ENCODE peak calls at places on chromosomes 5 and 9, in four cellular contexts. F, C, J and V are unnamed samples.

GRCh38 chr5:137141779-137142178 is 357.3 kb downstream of the SPOCK1 start:
- DNase-seq in F (no peak), C (no peak), J (no peak), V (no peak)

GRCh38 chr5:119274767-119275130 is 81.1 kb upstream of the TNFAIP8 start:
- DNase-seq in F (peak; percentile 18), C (no peak), J (no peak), V (no peak)

GRCh38 chr5:158811921-158812320 is 287.8 kb downstream of the EBF1 start:
- DNase-seq in F (no peak), C (no peak), J (no peak), V (no peak)

GRCh38 chr5:23014817-23015216 is 161.7 kb upstream of the CDH12 start:
- DNase-seq in F (no peak), C (no peak), J (no peak), V (no peak)

GRCh38 chr5:131163315-131164119 is 1.5 kb downstream of the HINT1 start:
- DNase-seq in F (no peak), C (no peak), J (no peak), V (no peak)

GRCh38 chr9:117145811-117146490 is 268.9 kb downstream of the ASTN2 start:
- DNase-seq in F (no peak), C (no peak), J (no peak), V (no peak)

GRCh38 chr5:82387041-82387818 is 109.1 kb upstream of the RPS23 start:
- DNase-seq in F (peak; percentile 77), C (no peak), J (no peak), V (peak; percentile 62)

GRCh38 chr9:94847486-94847885 is 121.0 kb downstream of the AOPEP start:
- DNase-seq in F (no peak), C (no peak), J (no peak), V (no peak)

GRCh38 chr9:90896231-90896630 is 94.6 kb downstream of the SYK start:
- DNase-seq in F (no peak), C (no peak), J (no peak), V (no peak)

GRCh38 chr5:74027732-74028338 is 401.8 kb downstream of the ARHGEF28 start:
- DNase-seq in F (no peak), C (no peak), J (no peak), V (no peak)

GRCh38 chr5:74030371-74030770 is 404.4 kb downstream of the ARHGEF28 start:
- DNase-seq in F (no peak), C (no peak), J (no peak), V (no peak)

GRCh38 chr5:74028976-74029375 is 403.0 kb downstream of the ARHGEF28 start:
- DNase-seq in F (no peak), C (no peak), J (no peak), V (no peak)

GRCh38 chr5:74028406-74028805 is 402.4 kb downstream of the ARHGEF28 start:
- DNase-seq in F (peak; percentile 60), C (no peak), J (no peak), V (no peak)

DNA sequence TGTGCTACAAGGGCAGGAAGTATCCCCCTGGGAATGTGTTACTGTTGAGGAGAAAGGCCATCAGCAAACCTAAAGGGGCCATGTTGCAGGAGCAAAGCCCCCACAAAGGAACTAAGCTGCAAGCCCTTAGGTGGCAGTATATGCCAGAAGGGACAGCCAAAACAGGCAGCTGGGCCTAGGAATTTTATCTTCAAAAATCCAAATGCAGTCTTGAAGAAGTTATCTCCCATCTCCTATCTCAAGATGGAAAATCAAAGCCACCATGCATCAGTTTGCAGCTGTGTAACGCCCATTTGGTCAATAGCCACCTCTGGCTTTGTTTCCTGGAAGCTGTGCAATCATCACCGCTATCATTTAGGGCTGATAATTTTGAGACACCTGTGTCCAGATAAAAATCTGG is 400.3 kb downstream of the ARHGEF28 start:
- DNase-seq in F (no peak), C (no peak), J (no peak), V (no peak)
- TF ChIP-seq CTCF in F (no peak), C (no peak), J (no peak), V (no peak)

GRCh38 chr5:17810734-17811133 is 176.5 kb downstream of the TAF11L14 start:
- DNase-seq in F (no peak), C (no peak), J (no peak), V (no peak)
- TF ChIP-seq CTCF in F (no peak), C (no peak), J (no peak), V (no peak)

GRCh38 chr5:8848997-8849585 is 696.8 kb downstream of the SEMA5A start:
- DNase-seq in F (no peak), C (no peak), J (no peak), V (no peak)
- TF ChIP-seq CTCF in F (no peak), C (no peak), J (no peak), V (no peak)

GRCh38 chr9:87527211-87527916 is 29.7 kb downstream of the DAPK1 start:
- DNase-seq in F (no peak), C (no peak), J (no peak), V (no peak)
- TF ChIP-seq CTCF in F (no peak), C (no peak), J (no peak), V (no peak)

DNA sequence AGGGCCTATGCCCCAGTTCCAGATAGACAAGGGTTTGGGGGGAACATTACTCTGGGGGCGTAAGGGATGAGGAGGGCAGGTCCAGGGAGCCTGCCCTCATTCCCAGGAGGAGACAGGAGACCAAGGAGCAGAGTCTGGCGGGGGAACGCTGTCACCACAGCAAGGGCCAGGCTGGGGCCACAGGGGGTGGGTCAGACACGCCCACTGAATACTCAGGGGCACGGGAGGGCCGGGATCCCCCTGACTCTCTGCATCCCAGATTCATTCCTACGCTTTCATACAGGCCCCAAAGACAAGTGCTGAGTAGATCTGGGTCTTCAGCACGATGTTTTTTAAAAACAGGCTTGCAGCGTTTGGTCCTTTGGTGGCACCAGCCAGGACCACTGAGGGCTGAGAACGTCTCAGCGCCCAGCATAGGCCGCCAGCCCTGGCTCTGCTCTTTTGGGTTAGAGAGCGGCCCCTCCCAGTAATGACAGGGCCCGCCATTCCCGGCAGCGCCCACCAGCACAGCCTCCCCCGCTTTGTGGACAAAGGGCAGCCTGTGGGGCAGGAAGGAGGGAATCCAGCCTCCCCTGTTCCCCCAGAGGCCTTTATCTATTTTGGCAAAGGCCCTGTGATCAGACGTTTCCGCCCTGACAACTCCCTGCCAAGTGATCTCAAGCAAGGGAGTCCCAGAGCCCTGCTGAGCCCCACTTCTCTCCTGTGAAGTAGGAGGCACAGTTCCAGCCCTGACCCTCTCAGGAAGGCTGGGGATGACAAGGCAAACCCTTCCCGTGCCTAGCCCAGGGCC is 24.9 kb downstream of the NEK6 start:
- DNase-seq in F (no peak), C (no peak), J (no peak), V (peak; percentile 55)
- TF ChIP-seq CTCF in F (no peak), C (no peak), J (no peak), V (no peak)

GRCh38 chr9:22457448-22457847 is 10.8 kb downstream of the DMRTA1 start:
- DNase-seq in F (no peak), C (no peak), J (no peak), V (no peak)
- TF ChIP-seq CTCF in F (no peak), C (peak; percentile 14), J (no peak), V (no peak)